ENCODE peak calls at places on chromosomes 7 and 10, in nine cellular contexts. One of them, this sample, is unnamed.

GRCh38 chr7:158322616-158323530 is 264.8 kb downstream of the PTPRN2 start:
- DNase-seq in astrocyte: no peak
- DNase-seq in AG20443: no peak
- DNase-seq in activated CD8-positive, alpha-beta memory T cell treated with anti-CD3 and anti-CD28 coated beads, Interleukin-2, amount 50 U/mL, for 4 hours: no peak
- DNase-seq in frontal cortex: no peak
- DNase-seq in activated CD8-positive, alpha-beta T cell treated with anti-CD3 and anti-CD28 coated beads for 36 hours: no peak
- DNase-seq in dermis microvascular lymphatic vessel endothelial cell: no peak
- DNase-seq in AG04450: no peak
- DNase-seq in GM20000: no peak
- DNase-seq in this sample: no peak

GRCh38 chr10:71812016-71812912 is 38.8 kb downstream of the PSAP start:
- DNase-seq in activated CD8-positive, alpha-beta memory T cell treated with anti-CD3 and anti-CD28 coated beads, Interleukin-2, amount 50 U/mL, for 4 hours: peak
- DNase-seq in frontal cortex: peak
- DNase-seq in dermis microvascular lymphatic vessel endothelial cell: peak
- DNase-seq in AG20443: peak
- DNase-seq in AG04450: no peak
- DNase-seq in astrocyte: no peak
- DNase-seq in GM20000: peak
- DNase-seq in activated CD8-positive, alpha-beta T cell treated with anti-CD3 and anti-CD28 coated beads for 36 hours: peak
- DNase-seq in this sample: no peak

GRCh38 chr10:71078454-71079145 is 133.8 kb upstream of the UNC5B start:
- DNase-seq in GM20000: no peak
- DNase-seq in dermis microvascular lymphatic vessel endothelial cell: no peak
- DNase-seq in activated CD8-positive, alpha-beta memory T cell treated with anti-CD3 and anti-CD28 coated beads, Interleukin-2, amount 50 U/mL, for 4 hours: peak
- DNase-seq in AG04450: no peak
- DNase-seq in AG20443: no peak
- DNase-seq in activated CD8-positive, alpha-beta T cell treated with anti-CD3 and anti-CD28 coated beads for 36 hours: no peak
- DNase-seq in astrocyte: no peak
- DNase-seq in frontal cortex: no peak
- DNase-seq in this sample: no peak

GRCh38 chr10:92689663-92690210 is at the start of gene HHEX:
- DNase-seq in frontal cortex: peak
- DNase-seq in activated CD8-positive, alpha-beta memory T cell treated with anti-CD3 and anti-CD28 coated beads, Interleukin-2, amount 50 U/mL, for 4 hours: peak
- DNase-seq in dermis microvascular lymphatic vessel endothelial cell: peak
- DNase-seq in AG04450: no peak
- DNase-seq in AG20443: peak
- DNase-seq in astrocyte: peak
- DNase-seq in activated CD8-positive, alpha-beta T cell treated with anti-CD3 and anti-CD28 coated beads for 36 hours: peak
- DNase-seq in GM20000: peak
- DNase-seq in this sample: no peak

GRCh38 chr7:70649323-70649722 is 482.6 kb upstream of the GALNT17 start:
- DNase-seq in GM20000: no peak
- DNase-seq in AG04450: no peak
- DNase-seq in activated CD8-positive, alpha-beta memory T cell treated with anti-CD3 and anti-CD28 coated beads, Interleukin-2, amount 50 U/mL, for 4 hours: no peak
- DNase-seq in frontal cortex: no peak
- DNase-seq in AG20443: no peak
- DNase-seq in astrocyte: no peak
- DNase-seq in dermis microvascular lymphatic vessel endothelial cell: no peak
- DNase-seq in activated CD8-positive, alpha-beta T cell treated with anti-CD3 and anti-CD28 coated beads for 36 hours: no peak
- DNase-seq in this sample: no peak

GRCh38 chr10:97463363-97464132 is 17.6 kb downstream of the ZDHHC16 start:
- DNase-seq in frontal cortex: no peak
- DNase-seq in activated CD8-positive, alpha-beta T cell treated with anti-CD3 and anti-CD28 coated beads for 36 hours: peak
- DNase-seq in GM20000: peak
- DNase-seq in dermis microvascular lymphatic vessel endothelial cell: peak
- DNase-seq in AG20443: peak
- DNase-seq in AG04450: no peak
- DNase-seq in activated CD8-positive, alpha-beta memory T cell treated with anti-CD3 and anti-CD28 coated beads, Interleukin-2, amount 50 U/mL, for 4 hours: peak
- DNase-seq in astrocyte: peak
- DNase-seq in this sample: peak

GRCh38 chr10:99654390-99654789 is 4.9 kb upstream of the ENTPD7 start:
- DNase-seq in AG20443: no peak
- DNase-seq in dermis microvascular lymphatic vessel endothelial cell: no peak
- DNase-seq in AG04450: no peak
- DNase-seq in frontal cortex: no peak
- DNase-seq in activated CD8-positive, alpha-beta memory T cell treated with anti-CD3 and anti-CD28 coated beads, Interleukin-2, amount 50 U/mL, for 4 hours: no peak
- DNase-seq in GM20000: no peak
- DNase-seq in activated CD8-positive, alpha-beta T cell treated with anti-CD3 and anti-CD28 coated beads for 36 hours: no peak
- DNase-seq in astrocyte: no peak
- DNase-seq in this sample: no peak

GRCh38 chr10:72080042-72081035 is 8.0 kb downstream of the SPOCK2 start:
- DNase-seq in GM20000: no peak
- DNase-seq in AG20443: peak
- DNase-seq in astrocyte: no peak
- DNase-seq in activated CD8-positive, alpha-beta memory T cell treated with anti-CD3 and anti-CD28 coated beads, Interleukin-2, amount 50 U/mL, for 4 hours: no peak
- DNase-seq in dermis microvascular lymphatic vessel endothelial cell: no peak
- DNase-seq in frontal cortex: no peak
- DNase-seq in AG04450: no peak
- DNase-seq in activated CD8-positive, alpha-beta T cell treated with anti-CD3 and anti-CD28 coated beads for 36 hours: no peak
- DNase-seq in this sample: no peak

GRCh38 chr7:100580466-100581283 is 5.3 kb downstream of the LRCH4 start:
- DNase-seq in activated CD8-positive, alpha-beta memory T cell treated with anti-CD3 and anti-CD28 coated beads, Interleukin-2, amount 50 U/mL, for 4 hours: no peak
- DNase-seq in dermis microvascular lymphatic vessel endothelial cell: no peak
- DNase-seq in GM20000: no peak
- DNase-seq in AG04450: no peak
- DNase-seq in AG20443: no peak
- DNase-seq in astrocyte: no peak
- DNase-seq in frontal cortex: no peak
- DNase-seq in activated CD8-positive, alpha-beta T cell treated with anti-CD3 and anti-CD28 coated beads for 36 hours: no peak
- DNase-seq in this sample: no peak

GRCh38 chr7:83614112-83614511 is 34.8 kb downstream of the SEMA3E start:
- DNase-seq in GM20000: no peak
- DNase-seq in activated CD8-positive, alpha-beta T cell treated with anti-CD3 and anti-CD28 coated beads for 36 hours: no peak
- DNase-seq in AG04450: no peak
- DNase-seq in activated CD8-positive, alpha-beta memory T cell treated with anti-CD3 and anti-CD28 coated beads, Interleukin-2, amount 50 U/mL, for 4 hours: no peak
- DNase-seq in AG20443: no peak
- DNase-seq in frontal cortex: no peak
- DNase-seq in dermis microvascular lymphatic vessel endothelial cell: no peak
- DNase-seq in astrocyte: peak
- DNase-seq in this sample: no peak

GRCh38 chr7:116552616-116553015 is 27.8 kb downstream of the CAV1 start:
- DNase-seq in GM20000: no peak
- DNase-seq in frontal cortex: no peak
- DNase-seq in AG04450: no peak
- DNase-seq in activated CD8-positive, alpha-beta T cell treated with anti-CD3 and anti-CD28 coated beads for 36 hours: no peak
- DNase-seq in AG20443: no peak
- DNase-seq in dermis microvascular lymphatic vessel endothelial cell: peak
- DNase-seq in activated CD8-positive, alpha-beta memory T cell treated with anti-CD3 and anti-CD28 coated beads, Interleukin-2, amount 50 U/mL, for 4 hours: no peak
- DNase-seq in astrocyte: no peak
- DNase-seq in this sample: no peak

GRCh38 chr10:95795602-95796001 is 39.6 kb downstream of the ENTPD1 start:
- DNase-seq in frontal cortex: no peak
- DNase-seq in dermis microvascular lymphatic vessel endothelial cell: peak
- DNase-seq in activated CD8-positive, alpha-beta T cell treated with anti-CD3 and anti-CD28 coated beads for 36 hours: no peak
- DNase-seq in GM20000: no peak
- DNase-seq in AG04450: no peak
- DNase-seq in AG20443: no peak
- DNase-seq in astrocyte: no peak
- DNase-seq in activated CD8-positive, alpha-beta memory T cell treated with anti-CD3 and anti-CD28 coated beads, Interleukin-2, amount 50 U/mL, for 4 hours: no peak
- DNase-seq in this sample: no peak

GRCh38 chr7:81111358-81111757 is 192.5 kb upstream of the SEMA3C start:
- DNase-seq in AG20443: peak
- DNase-seq in activated CD8-positive, alpha-beta memory T cell treated with anti-CD3 and anti-CD28 coated beads, Interleukin-2, amount 50 U/mL, for 4 hours: no peak
- DNase-seq in frontal cortex: no peak
- DNase-seq in AG04450: peak
- DNase-seq in astrocyte: peak
- DNase-seq in dermis microvascular lymphatic vessel endothelial cell: no peak
- DNase-seq in activated CD8-positive, alpha-beta T cell treated with anti-CD3 and anti-CD28 coated beads for 36 hours: no peak
- DNase-seq in GM20000: no peak
- DNase-seq in this sample: peak

GRCh38 chr10:24193330-24193729 is 15.6 kb upstream of the KIAA1217 start:
- DNase-seq in GM20000: no peak
- DNase-seq in activated CD8-positive, alpha-beta T cell treated with anti-CD3 and anti-CD28 coated beads for 36 hours: no peak
- DNase-seq in AG04450: no peak
- DNase-seq in activated CD8-positive, alpha-beta memory T cell treated with anti-CD3 and anti-CD28 coated beads, Interleukin-2, amount 50 U/mL, for 4 hours: no peak
- DNase-seq in dermis microvascular lymphatic vessel endothelial cell: no peak
- DNase-seq in astrocyte: no peak
- DNase-seq in AG20443: no peak
- DNase-seq in frontal cortex: no peak
- DNase-seq in this sample: no peak

GRCh38 chr7:24857623-24858022 is 100.4 kb upstream of the GSDME start:
- DNase-seq in activated CD8-positive, alpha-beta memory T cell treated with anti-CD3 and anti-CD28 coated beads, Interleukin-2, amount 50 U/mL, for 4 hours: no peak
- DNase-seq in frontal cortex: no peak
- DNase-seq in AG04450: no peak
- DNase-seq in activated CD8-positive, alpha-beta T cell treated with anti-CD3 and anti-CD28 coated beads for 36 hours: no peak
- DNase-seq in GM20000: no peak
- DNase-seq in AG20443: no peak
- DNase-seq in dermis microvascular lymphatic vessel endothelial cell: no peak
- DNase-seq in astrocyte: no peak
- DNase-seq in this sample: no peak

GRCh38 chr10:13270877-13271551 is 28.9 kb downstream of the PHYH start:
- DNase-seq in astrocyte: peak
- DNase-seq in AG20443: peak
- DNase-seq in dermis microvascular lymphatic vessel endothelial cell: no peak
- DNase-seq in activated CD8-positive, alpha-beta memory T cell treated with anti-CD3 and anti-CD28 coated beads, Interleukin-2, amount 50 U/mL, for 4 hours: no peak
- DNase-seq in GM20000: no peak
- DNase-seq in AG04450: no peak
- DNase-seq in activated CD8-positive, alpha-beta T cell treated with anti-CD3 and anti-CD28 coated beads for 36 hours: no peak
- DNase-seq in frontal cortex: no peak
- DNase-seq in this sample: no peak

GRCh38 chr10:131170042-131170983 is 141.2 kb downstream of the TCERG1L start:
- DNase-seq in AG20443: no peak
- DNase-seq in AG04450: no peak
- DNase-seq in GM20000: no peak
- DNase-seq in activated CD8-positive, alpha-beta T cell treated with anti-CD3 and anti-CD28 coated beads for 36 hours: no peak
- DNase-seq in astrocyte: no peak
- DNase-seq in activated CD8-positive, alpha-beta memory T cell treated with anti-CD3 and anti-CD28 coated beads, Interleukin-2, amount 50 U/mL, for 4 hours: no peak
- DNase-seq in frontal cortex: no peak
- DNase-seq in dermis microvascular lymphatic vessel endothelial cell: no peak
- DNase-seq in this sample: no peak

GRCh38 chr10:98323221-98324164 is 55.5 kb upstream of the LOXL4 start:
- DNase-seq in activated CD8-positive, alpha-beta T cell treated with anti-CD3 and anti-CD28 coated beads for 36 hours: peak
- DNase-seq in activated CD8-positive, alpha-beta memory T cell treated with anti-CD3 and anti-CD28 coated beads, Interleukin-2, amount 50 U/mL, for 4 hours: no peak
- DNase-seq in GM20000: no peak
- DNase-seq in AG04450: peak
- DNase-seq in dermis microvascular lymphatic vessel endothelial cell: peak
- DNase-seq in frontal cortex: no peak
- DNase-seq in AG20443: peak
- DNase-seq in astrocyte: peak
- DNase-seq in this sample: peak

GRCh38 chr7:44073664-44074348 is 8.4 kb upstream of the PGAM2 start:
- DNase-seq in dermis microvascular lymphatic vessel endothelial cell: peak
- DNase-seq in activated CD8-positive, alpha-beta T cell treated with anti-CD3 and anti-CD28 coated beads for 36 hours: peak
- DNase-seq in frontal cortex: peak
- DNase-seq in activated CD8-positive, alpha-beta memory T cell treated with anti-CD3 and anti-CD28 coated beads, Interleukin-2, amount 50 U/mL, for 4 hours: peak
- DNase-seq in AG20443: peak
- DNase-seq in GM20000: peak
- DNase-seq in AG04450: no peak
- DNase-seq in astrocyte: peak
- DNase-seq in this sample: no peak

GRCh38 chr7:134024729-134025128 is 102.4 kb upstream of the LRGUK start:
- DNase-seq in AG20443: no peak
- DNase-seq in activated CD8-positive, alpha-beta memory T cell treated with anti-CD3 and anti-CD28 coated beads, Interleukin-2, amount 50 U/mL, for 4 hours: no peak
- DNase-seq in dermis microvascular lymphatic vessel endothelial cell: no peak
- DNase-seq in AG04450: peak
- DNase-seq in frontal cortex: no peak
- DNase-seq in astrocyte: peak
- DNase-seq in activated CD8-positive, alpha-beta T cell treated with anti-CD3 and anti-CD28 coated beads for 36 hours: no peak
- DNase-seq in GM20000: no peak
- DNase-seq in this sample: no peak

GRCh38 chr7:148135106-148135505 is 455.5 kb upstream of the C7orf33 start:
- DNase-seq in GM20000: no peak
- DNase-seq in AG20443: peak
- DNase-seq in AG04450: no peak
- DNase-seq in frontal cortex: no peak
- DNase-seq in astrocyte: no peak
- DNase-seq in activated CD8-positive, alpha-beta memory T cell treated with anti-CD3 and anti-CD28 coated beads, Interleukin-2, amount 50 U/mL, for 4 hours: no peak
- DNase-seq in activated CD8-positive, alpha-beta T cell treated with anti-CD3 and anti-CD28 coated beads for 36 hours: no peak
- DNase-seq in dermis microvascular lymphatic vessel endothelial cell: no peak
- DNase-seq in this sample: no peak

GRCh38 chr10:14378387-14378960 is 47.8 kb upstream of the FRMD4A start:
- DNase-seq in GM20000: no peak
- DNase-seq in astrocyte: no peak
- DNase-seq in activated CD8-positive, alpha-beta memory T cell treated with anti-CD3 and anti-CD28 coated beads, Interleukin-2, amount 50 U/mL, for 4 hours: no peak
- DNase-seq in activated CD8-positive, alpha-beta T cell treated with anti-CD3 and anti-CD28 coated beads for 36 hours: no peak
- DNase-seq in frontal cortex: no peak
- DNase-seq in dermis microvascular lymphatic vessel endothelial cell: no peak
- DNase-seq in AG20443: no peak
- DNase-seq in AG04450: no peak
- DNase-seq in this sample: no peak

GRCh38 chr7:32048970-32049369 is 21.2 kb downstream of the PDE1C start:
- DNase-seq in astrocyte: peak
- DNase-seq in AG04450: no peak
- DNase-seq in GM20000: no peak
- DNase-seq in dermis microvascular lymphatic vessel endothelial cell: no peak
- DNase-seq in frontal cortex: no peak
- DNase-seq in AG20443: no peak
- DNase-seq in activated CD8-positive, alpha-beta memory T cell treated with anti-CD3 and anti-CD28 coated beads, Interleukin-2, amount 50 U/mL, for 4 hours: no peak
- DNase-seq in activated CD8-positive, alpha-beta T cell treated with anti-CD3 and anti-CD28 coated beads for 36 hours: no peak
- DNase-seq in this sample: no peak

GRCh38 chr10:24374134-24374915 is 165.4 kb downstream of the KIAA1217 start:
- DNase-seq in activated CD8-positive, alpha-beta memory T cell treated with anti-CD3 and anti-CD28 coated beads, Interleukin-2, amount 50 U/mL, for 4 hours: no peak
- DNase-seq in GM20000: no peak
- DNase-seq in activated CD8-positive, alpha-beta T cell treated with anti-CD3 and anti-CD28 coated beads for 36 hours: no peak
- DNase-seq in frontal cortex: no peak
- DNase-seq in astrocyte: peak
- DNase-seq in dermis microvascular lymphatic vessel endothelial cell: peak
- DNase-seq in AG04450: peak
- DNase-seq in AG20443: peak
- DNase-seq in this sample: no peak

GRCh38 chr7:90655566-90655965 is 59.4 kb downstream of the CDK14 start:
- DNase-seq in activated CD8-positive, alpha-beta T cell treated with anti-CD3 and anti-CD28 coated beads for 36 hours: no peak
- DNase-seq in astrocyte: peak
- DNase-seq in GM20000: no peak
- DNase-seq in frontal cortex: no peak
- DNase-seq in activated CD8-positive, alpha-beta memory T cell treated with anti-CD3 and anti-CD28 coated beads, Interleukin-2, amount 50 U/mL, for 4 hours: no peak
- DNase-seq in AG20443: peak
- DNase-seq in dermis microvascular lymphatic vessel endothelial cell: peak
- DNase-seq in AG04450: peak
- DNase-seq in this sample: peak

GRCh38 chr10:43389867-43390266 is 18.4 kb downstream of the FXYD4 start:
- DNase-seq in astrocyte: no peak
- DNase-seq in activated CD8-positive, alpha-beta memory T cell treated with anti-CD3 and anti-CD28 coated beads, Interleukin-2, amount 50 U/mL, for 4 hours: no peak
- DNase-seq in AG20443: no peak
- DNase-seq in activated CD8-positive, alpha-beta T cell treated with anti-CD3 and anti-CD28 coated beads for 36 hours: no peak
- DNase-seq in GM20000: no peak
- DNase-seq in AG04450: no peak
- DNase-seq in frontal cortex: no peak
- DNase-seq in dermis microvascular lymphatic vessel endothelial cell: no peak
- DNase-seq in this sample: no peak

GRCh38 chr7:153886506-153887391 is 165.4 kb upstream of the DPP6 start:
- DNase-seq in dermis microvascular lymphatic vessel endothelial cell: no peak
- DNase-seq in GM20000: no peak
- DNase-seq in activated CD8-positive, alpha-beta T cell treated with anti-CD3 and anti-CD28 coated beads for 36 hours: no peak
- DNase-seq in AG20443: no peak
- DNase-seq in frontal cortex: peak
- DNase-seq in activated CD8-positive, alpha-beta memory T cell treated with anti-CD3 and anti-CD28 coated beads, Interleukin-2, amount 50 U/mL, for 4 hours: no peak
- DNase-seq in AG04450: no peak
- DNase-seq in astrocyte: no peak
- DNase-seq in this sample: no peak

GRCh38 chr7:129748710-129749109 is 137.2 kb downstream of the NRF1 start:
- DNase-seq in astrocyte: no peak
- DNase-seq in AG20443: no peak
- DNase-seq in dermis microvascular lymphatic vessel endothelial cell: no peak
- DNase-seq in activated CD8-positive, alpha-beta T cell treated with anti-CD3 and anti-CD28 coated beads for 36 hours: no peak
- DNase-seq in GM20000: no peak
- DNase-seq in frontal cortex: no peak
- DNase-seq in AG04450: no peak
- DNase-seq in activated CD8-positive, alpha-beta memory T cell treated with anti-CD3 and anti-CD28 coated beads, Interleukin-2, amount 50 U/mL, for 4 hours: no peak
- DNase-seq in this sample: no peak

GRCh38 chr10:131947631-131948347 is 33.9 kb downstream of the BNIP3 start:
- DNase-seq in AG20443: peak
- DNase-seq in dermis microvascular lymphatic vessel endothelial cell: peak
- DNase-seq in astrocyte: peak
- DNase-seq in AG04450: peak
- DNase-seq in activated CD8-positive, alpha-beta T cell treated with anti-CD3 and anti-CD28 coated beads for 36 hours: no peak
- DNase-seq in activated CD8-positive, alpha-beta memory T cell treated with anti-CD3 and anti-CD28 coated beads, Interleukin-2, amount 50 U/mL, for 4 hours: no peak
- DNase-seq in GM20000: no peak
- DNase-seq in frontal cortex: no peak
- DNase-seq in this sample: no peak

GRCh38 chr7:134619627-134620331 is 26.9 kb upstream of the BPGM start:
- DNase-seq in AG04450: peak
- DNase-seq in astrocyte: peak
- DNase-seq in activated CD8-positive, alpha-beta T cell treated with anti-CD3 and anti-CD28 coated beads for 36 hours: no peak
- DNase-seq in activated CD8-positive, alpha-beta memory T cell treated with anti-CD3 and anti-CD28 coated beads, Interleukin-2, amount 50 U/mL, for 4 hours: no peak
- DNase-seq in AG20443: peak
- DNase-seq in GM20000: no peak
- DNase-seq in dermis microvascular lymphatic vessel endothelial cell: peak
- DNase-seq in frontal cortex: no peak
- DNase-seq in this sample: peak

GRCh38 chr10:86325158-86325557 is 41.4 kb downstream of the GRID1 start:
- DNase-seq in activated CD8-positive, alpha-beta memory T cell treated with anti-CD3 and anti-CD28 coated beads, Interleukin-2, amount 50 U/mL, for 4 hours: no peak
- DNase-seq in GM20000: no peak
- DNase-seq in AG04450: no peak
- DNase-seq in AG20443: no peak
- DNase-seq in activated CD8-positive, alpha-beta T cell treated with anti-CD3 and anti-CD28 coated beads for 36 hours: no peak
- DNase-seq in dermis microvascular lymphatic vessel endothelial cell: no peak
- DNase-seq in frontal cortex: no peak
- DNase-seq in astrocyte: no peak
- DNase-seq in this sample: no peak